ENCODE peak calls at places on chromosomes 1 and 21, in seven cellular contexts. R, M, N, Y, P, G and Z are unnamed samples.

GRCh38 chr1:213464786-213465460 is 413.9 kb downstream of the RPS6KC1 start:
- DNase-seq in R (no peak), P (no peak), M (no peak), N (no peak), Y (no peak), G (no peak), Z (no peak)

GRCh38 chr1:228190182-228190581 is 17.7 kb upstream of the OBSCN start:
- DNase-seq in Y (no peak), M (no peak), P (no peak), G (no peak), R (no peak), N (no peak), Z (no peak)

GRCh38 chr1:55318111-55318817 is 103.1 kb upstream of the USP24 start:
- DNase-seq in G (no peak), M (no peak), N (no peak), Y (no peak), R (no peak), P (peak; percentile 85), Z (no peak)

GRCh38 chr1:113895084-113895483 is 7.7 kb upstream of the BCL2L15 start:
- DNase-seq in M (no peak), P (no peak), N (no peak), R (no peak), Y (no peak), G (no peak), Z (no peak)

GRCh38 chr21:39694750-39695149 is 50.2 kb upstream of the IGSF5 start:
- DNase-seq in N (no peak), R (no peak), Y (no peak), G (no peak), P (no peak), M (no peak), Z (no peak)

GRCh38 chr1:203290261-203291089 is 14.8 kb upstream of the BTG2 start:
- DNase-seq in M (peak; percentile 93), R (no peak), P (peak; percentile 84), G (peak; percentile 91), N (peak; percentile 46), Y (peak; percentile 53), Z (peak; percentile 85)

GRCh38 chr1:107943694-107944093 is 21.3 kb downstream of the VAV3 start:
- DNase-seq in M (no peak), N (no peak), R (no peak), G (no peak), Y (no peak), P (no peak), Z (no peak)

GRCh38 chr1:185159966-185160365 is 3.0 kb downstream of the SWT1 start:
- DNase-seq in G (no peak), M (no peak), R (no peak), N (no peak), P (no peak), Y (no peak), Z (no peak)

GRCh38 chr1:183821309-183822080 is 16.6 kb downstream of the RGL1 start:
- DNase-seq in M (no peak), R (no peak), Y (no peak), P (peak; percentile 40), G (no peak), N (no peak), Z (no peak)

GRCh38 chr1:39226836-39227235 is 22.3 kb downstream of the MACF1 start:
- DNase-seq in G (no peak), M (no peak), R (no peak), Y (no peak), P (no peak), N (no peak), Z (no peak)

GRCh38 chr1:39228263-39228662 is 23.8 kb downstream of the MACF1 start:
- DNase-seq in M (no peak), R (no peak), Y (no peak), P (no peak), G (no peak), N (no peak), Z (no peak)

GRCh38 chr1:39229504-39229903 is 25.0 kb downstream of the MACF1 start:
- DNase-seq in P (no peak), Y (no peak), G (no peak), R (no peak), N (no peak), M (no peak), Z (no peak)

DNA sequence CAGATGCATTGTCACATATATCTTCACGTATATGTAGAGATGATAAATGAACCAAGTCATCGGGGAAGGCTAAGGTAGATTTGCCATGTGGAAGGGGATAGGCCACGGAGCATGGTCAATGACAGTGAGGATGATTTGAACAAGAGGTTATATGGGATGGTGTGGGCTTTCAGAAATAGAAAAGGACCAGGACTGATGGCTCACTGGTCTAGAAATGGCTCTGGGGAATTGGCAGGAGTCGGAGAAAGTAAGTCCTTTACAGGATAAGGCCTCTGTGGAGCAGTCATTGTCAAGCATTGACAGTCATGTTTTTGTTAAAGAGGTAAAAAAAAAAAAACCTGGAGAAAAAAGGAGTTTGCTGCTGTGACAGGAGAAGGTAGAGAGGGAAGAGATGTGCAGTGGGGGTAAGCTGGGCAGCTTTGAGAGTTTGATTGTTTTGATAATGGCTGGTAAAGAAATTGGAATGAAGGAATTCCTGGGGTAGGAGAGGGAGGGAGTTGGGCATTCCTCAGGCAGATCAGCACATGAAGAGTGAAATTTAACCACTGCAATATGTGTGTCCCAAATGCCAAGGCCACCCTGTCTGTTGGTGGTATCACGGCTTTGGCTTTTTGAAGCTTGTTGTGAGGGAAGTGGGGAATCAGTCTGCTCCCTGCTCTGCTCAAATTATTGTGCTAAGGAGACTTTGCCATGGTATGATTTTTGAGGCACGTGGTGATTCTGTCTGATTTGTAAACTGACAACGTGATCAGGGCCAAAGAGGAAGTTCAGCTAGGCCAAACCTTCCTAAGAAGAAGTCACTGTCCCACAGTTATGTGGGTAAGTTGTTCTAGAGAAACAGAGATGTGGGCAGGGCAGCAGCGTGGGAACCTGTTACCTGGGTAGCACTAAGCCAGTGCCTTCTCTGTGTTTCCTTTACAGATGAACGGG is 26.0 kb downstream of the MACF1 start:
- DNase-seq in N (peak; percentile 36), G (no peak), Y (peak; percentile 4), M (no peak), P (no peak), R (no peak), Z (no peak)
- TF ChIP-seq MAX in N (peak; percentile 15), G (no peak), Y (no peak), M (no peak), P (no peak), R (no peak), Z (no peak)

DNA sequence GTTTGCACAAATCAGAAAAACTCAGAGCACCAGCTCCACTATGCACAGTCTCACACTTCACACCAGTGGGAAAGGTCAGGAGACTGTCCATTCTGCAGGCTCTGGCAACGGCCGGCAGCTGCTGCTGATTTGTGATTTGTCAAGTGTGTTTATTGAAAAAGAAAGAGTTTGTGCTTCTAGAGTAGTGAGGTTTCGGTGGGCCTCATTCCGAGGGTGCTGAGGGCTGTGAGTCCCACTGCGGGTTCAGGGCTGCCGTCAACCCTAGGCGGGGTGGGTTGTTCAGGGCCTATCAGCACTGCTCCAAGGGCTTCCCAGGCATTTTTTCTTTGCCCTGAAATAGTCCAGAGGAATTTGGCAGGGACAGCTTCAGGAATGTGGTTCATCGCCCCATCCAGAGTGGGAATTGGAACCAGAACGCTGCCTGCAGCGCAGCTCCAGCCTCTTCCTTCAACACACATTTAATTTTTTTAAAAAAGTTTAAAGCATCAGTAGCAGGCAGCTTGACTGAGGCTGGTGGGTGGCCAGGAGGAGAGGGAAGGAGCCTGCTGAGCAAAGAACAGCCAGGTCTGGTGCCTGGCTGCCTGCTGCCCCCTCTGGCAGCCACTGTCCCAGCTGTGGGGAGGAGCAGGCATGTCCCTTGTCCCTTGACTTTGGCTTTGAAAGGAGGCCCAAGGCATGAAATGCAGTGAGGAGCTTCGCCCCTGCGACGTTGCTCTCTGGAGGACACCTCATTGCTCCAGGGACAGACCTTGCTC is 19.7 kb downstream of the STUM start:
- DNase-seq in Y (peak; percentile 12), N (no peak), M (peak; percentile 46), P (no peak), R (peak; percentile 19), G (peak; percentile 62), Z (peak; percentile 40)
- TF ChIP-seq MAX in Y (no peak), N (peak; percentile 18), M (no peak), P (no peak), R (no peak), G (no peak), Z (no peak)

GRCh38 chr1:69497847-69498246 is 69.9 kb upstream of the LRRC7 start:
- DNase-seq in M (no peak), R (no peak), Y (no peak), G (no peak), N (no peak), P (peak; percentile 46), Z (no peak)
- TF ChIP-seq MAX in M (no peak), R (no peak), Y (no peak), G (no peak), N (no peak), P (no peak), Z (no peak)

GRCh38 chr1:33031506-33031905 is 5.2 kb downstream of the AK2 start:
- DNase-seq in Y (no peak), P (no peak), N (no peak), R (no peak), G (no peak), M (no peak), Z (peak; percentile 14)

GRCh38 chr1:33029921-33030320 is 6.8 kb downstream of the AK2 start:
- DNase-seq in Y (no peak), N (no peak), G (no peak), R (no peak), P (no peak), M (no peak), Z (no peak)

GRCh38 chr1:33029209-33029608 is 7.5 kb downstream of the AK2 start:
- DNase-seq in M (no peak), R (no peak), N (no peak), P (no peak), Y (no peak), G (no peak), Z (no peak)

GRCh38 chr1:33030575-33030974 is 6.1 kb downstream of the AK2 start:
- DNase-seq in N (no peak), R (no peak), Y (no peak), M (no peak), G (no peak), P (no peak), Z (peak; percentile 21)

GRCh38 chr1:33032126-33032869 is 4.4 kb downstream of the AK2 start:
- DNase-seq in Y (no peak), G (no peak), M (no peak), R (no peak), P (no peak), N (no peak), Z (no peak)
- TF ChIP-seq MAX in Y (no peak), G (no peak), M (no peak), R (no peak), P (no peak), N (no peak), Z (no peak)

GRCh38 chr1:71037829-71038620 is 9.6 kb downstream of the PTGER3 start:
- DNase-seq in G (no peak), P (no peak), N (no peak), Y (no peak), M (no peak), R (no peak), Z (no peak)
- TF ChIP-seq MAX in G (no peak), P (no peak), N (no peak), Y (no peak), M (no peak), R (no peak), Z (no peak)

GRCh38 chr21:42258150-42258884 is 39.4 kb downstream of the ABCG1 start:
- DNase-seq in Y (peak; percentile 34), P (peak; percentile 49), G (peak; percentile 83), R (peak; percentile 38), N (peak; percentile 49), M (peak; percentile 86), Z (peak; percentile 72)
- TF ChIP-seq MAX in Y (no peak), P (no peak), G (no peak), R (no peak), N (no peak), M (no peak), Z (no peak)